ENCODE peak calls at places on chromosome 15, in four cellular contexts. K is T-helper 2 cell; T is activated T-helper 1 cell treated with anti-CD3 and anti-CD28 coated beads, Interleukin-2, amount 50 U/mL, for 16 hours; S is A172. D is an unnamed sample.
A peak's percentile ranks its signal among the peaks of the same experiment; 100 is the strongest.

GRCh38 chr15:68418611-68419161 is 13.3 kb downstream of the ITGA11 start:
- DNase-seq in S (peak; percentile 54), K (no peak), T (no peak), D (no peak)

GRCh38 chr15:82043130-82043673 is 2.6 kb downstream of the MEX3B start:
- DNase-seq in T (no peak), K (no peak), S (no peak), D (no peak)

GRCh38 chr15:88258021-88258641 is 1.6 kb upstream of the NTRK3 start:
- DNase-seq in T (no peak), S (no peak), K (no peak), D (peak; percentile 27)

GRCh38 chr15:80526556-80527340 is 122.6 kb downstream of the ARNT2 start:
- DNase-seq in S (no peak), T (no peak), K (no peak), D (no peak)

GRCh38 chr15:69576035-69576526 is 123.5 kb downstream of the RPLP1 start:
- DNase-seq in T (peak; percentile 38), K (peak; percentile 30), S (peak; percentile 53), D (peak; percentile 78)

GRCh38 chr15:52678468-52679231 is 538 bp downstream of the ATOSA start:
- DNase-seq in T (peak; percentile 47), K (peak; percentile 68), S (peak; percentile 6), D (peak; percentile 74)

GRCh38 chr15:72857331-72858065 is 73.9 kb upstream of the ADPGK start:
- DNase-seq in T (no peak), S (no peak), K (no peak), D (no peak)

GRCh38 chr15:65525622-65526021 is 4.6 kb upstream of the HACD3 start:
- DNase-seq in T (no peak), S (peak; percentile 38), K (no peak), D (no peak)

GRCh38 chr15:44738340-44738984 is 2.1 kb downstream of the TRIM69 start:
- DNase-seq in K (no peak), S (no peak), T (no peak), D (no peak)